ENCODE peak calls at places on chromosomes 7 and 10, in four cellular contexts. G is PC-3, M is foreskin fibroblast, J is colonic mucosa. Z is an unnamed sample.

GRCh38 chr10:43294241-43294658 is 27.4 kb upstream of the RASGEF1A start:
- DNase-seq in J (no peak), G (no peak), M (no peak), Z (no peak)

GRCh38 chr10:43598447-43598846 is 7.8 kb upstream of the ZNF485 start:
- DNase-seq in G (no peak), M (peak), J (no peak), Z (no peak)

GRCh38 chr10:15237351-15237750 is 68.9 kb upstream of the NMT2 start:
- DNase-seq in M (peak), J (no peak), G (no peak), Z (no peak)

GRCh38 chr10:218753-219152 is 83.5 kb downstream of the ZMYND11 start:
- DNase-seq in G (no peak), J (no peak), M (peak), Z (no peak)

GRCh38 chr10:27504897-27505457 is 873 bp downstream of the RAB18 start:
- DNase-seq in G (no peak), J (no peak), M (peak), Z (no peak)

GRCh38 chr7:92831716-92832622 is 4.4 kb downstream of the CDK6 start:
- DNase-seq in G (peak), J (peak), M (peak), Z (peak)

GRCh38 chr7:6252310-6252709 is 20.1 kb downstream of the CYTH3 start:
- DNase-seq in M (peak), G (no peak), J (no peak), Z (no peak)

GRCh38 chr10:88933584-88933983 is 19.0 kb downstream of the ACTA2 start:
- DNase-seq in M (no peak), G (no peak), J (no peak), Z (no peak)

GRCh38 chr10:77603529-77603927 is 34.1 kb downstream of the KCNMA1 start:
- DNase-seq in M (peak), J (peak), G (peak), Z (no peak)

GRCh38 chr7:19051767-19052375 is 65.6 kb downstream of the TWIST1 start:
- DNase-seq in M (peak), J (peak), G (peak), Z (no peak)

DNA sequence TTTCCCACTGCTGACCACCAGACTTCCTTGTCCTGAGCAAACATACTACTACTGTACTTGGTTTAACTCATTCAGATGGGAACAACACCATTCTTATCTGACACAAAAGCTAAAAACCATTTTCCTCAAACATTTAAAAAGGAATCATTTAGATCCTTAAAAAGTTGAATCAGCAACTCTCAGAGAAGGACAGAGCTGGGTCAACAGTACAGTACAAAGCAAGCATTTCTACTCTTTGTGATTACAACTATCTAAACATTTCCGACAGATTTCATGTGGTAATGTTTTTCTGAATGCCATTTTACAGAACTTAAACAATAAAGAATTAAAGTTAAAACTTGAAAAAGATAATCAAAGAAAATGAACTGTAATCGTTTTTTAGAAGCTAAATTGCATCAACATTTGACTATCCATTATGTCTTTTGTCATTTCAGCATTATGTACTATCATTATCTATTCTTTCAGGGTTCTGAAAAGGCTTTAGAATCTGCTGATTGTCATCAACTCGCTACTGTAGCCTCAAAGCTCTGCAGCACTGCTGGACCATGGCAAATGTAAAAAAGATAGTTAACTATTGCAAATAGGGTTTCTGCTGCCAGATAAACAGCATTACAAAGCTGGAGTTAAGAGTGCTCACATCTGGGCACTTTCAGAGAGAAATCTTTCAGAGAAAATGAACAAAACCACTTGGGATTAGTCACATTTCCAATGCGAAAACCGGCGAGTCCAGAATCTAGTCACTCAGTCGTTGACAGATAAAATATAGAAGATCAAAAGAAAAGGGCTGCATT is 160.4 kb upstream of the LAMB4 start:
- DNase-seq in M (peak), G (no peak), J (no peak), Z (no peak)
- H3K4me3 ChIP-seq in M (no peak), G (no peak), J (no peak), Z (no peak)

GRCh38 chr10:72319416-72320254 is 35.1 kb downstream of the DNAJB12 start:
- DNase-seq in J (peak), M (peak), G (peak), Z (peak)
- TF ChIP-seq CTCF in J (no peak), M (no peak), G (no peak), Z (no peak)

DNA sequence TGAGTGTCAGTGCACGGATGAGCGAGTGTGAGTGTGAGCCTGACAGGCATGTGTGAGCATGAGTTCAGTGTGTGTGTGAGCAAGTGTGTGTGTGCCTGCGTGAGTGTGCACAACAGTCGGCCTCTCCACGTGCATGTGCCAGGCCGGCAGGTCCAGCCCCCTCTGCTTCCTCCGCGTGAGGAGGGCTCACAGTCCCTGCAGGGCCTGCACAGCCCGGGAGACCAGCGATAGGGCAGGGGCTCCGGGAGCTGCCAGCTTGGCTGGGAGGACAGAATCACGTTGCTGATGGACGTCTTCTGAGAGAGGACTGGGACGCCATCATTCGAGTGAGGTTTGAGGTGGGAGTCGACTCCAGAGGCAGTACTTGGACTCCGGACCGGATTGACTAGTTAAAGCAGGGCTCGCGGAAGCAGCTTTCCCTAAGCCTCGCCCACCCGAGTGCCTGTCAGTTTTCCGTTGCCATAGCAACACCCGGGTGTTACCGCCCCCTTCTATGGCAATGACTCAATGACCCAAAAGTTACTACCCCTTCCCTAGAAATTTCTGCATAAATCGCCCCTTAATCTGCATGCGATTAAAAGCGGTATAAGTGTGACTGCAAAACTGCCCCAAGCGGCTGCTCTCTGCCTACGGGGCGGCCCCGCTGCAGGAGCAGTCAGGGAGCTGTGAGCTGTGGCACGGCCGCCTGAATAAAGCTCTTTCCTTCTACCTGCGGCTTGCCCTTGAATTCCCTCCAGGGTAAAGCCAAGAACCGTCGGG is 19.7 kb upstream of the CFAP46 start:
- DNase-seq in M (peak), G (peak), J (peak), Z (peak)
- H3K4me3 ChIP-seq in M (peak), G (peak), J (peak), Z (peak)

GRCh38 chr7:155683098-155683497 is 38.6 kb downstream of the RBM33 start:
- DNase-seq in J (no peak), G (no peak), M (no peak), Z (no peak)
- TF ChIP-seq CTCF in J (no peak), G (no peak), M (no peak), Z (no peak)

GRCh38 chr7:118214833-118215182 is 9.7 kb upstream of the ANKRD7 start:
- DNase-seq in J (no peak), G (no peak), M (no peak), Z (no peak)
- H3K4me3 ChIP-seq in J (peak), G (no peak), M (peak), Z (peak)

GRCh38 chr7:50795831-50796230 is 13.1 kb upstream of the GRB10 start:
- DNase-seq in G (peak), M (no peak), J (no peak), Z (no peak)
- TF ChIP-seq CTCF in G (peak), M (no peak), J (no peak), Z (no peak)

GRCh38 chr7:114086906-114087651 is 168.3 kb upstream of the PPP1R3A start:
- DNase-seq in J (peak), G (no peak), M (peak), Z (no peak)

GRCh38 chr7:114087674-114088539 is 169.1 kb upstream of the PPP1R3A start:
- DNase-seq in G (no peak), J (peak), M (peak), Z (no peak)

GRCh38 chr7:114085313-114085591 is 166.4 kb upstream of the PPP1R3A start:
- DNase-seq in M (no peak), J (no peak), G (no peak), Z (no peak)

GRCh38 chr7:114085592-114086490 is 167.0 kb upstream of the PPP1R3A start:
- DNase-seq in M (peak), G (peak), J (peak), Z (no peak)

GRCh38 chr7:114086491-114086905 is 167.7 kb upstream of the PPP1R3A start:
- DNase-seq in G (no peak), M (no peak), J (peak), Z (no peak)
- H3K4me3 ChIP-seq in G (peak), M (peak), J (peak), Z (peak)